ENCODE peak calls at places on chromosome 12, in five cellular contexts. J is K562, F is fibroblast of lung, L is dorsolateral prefrontal cortex, G is body of pancreas. A is an unnamed sample.

GRCh38 chr12:81992461-81992860 is 233.3 kb upstream of the PPFIA2 start:
- DNase-seq in J (no peak), F (no peak), L (no peak), G (no peak), A (peak)

GRCh38 chr12:8452976-8453616 is 2.7 kb upstream of the CLEC6A start:
- DNase-seq in J (no peak), F (no peak), L (no peak), G (no peak), A (peak)

GRCh38 chr12:110135012-110135411 is 10.9 kb downstream of the IFT81 start:
- DNase-seq in J (peak), F (peak), L (no peak), G (no peak), A (no peak)

GRCh38 chr12:1698638-1699214 is 7.9 kb downstream of the ADIPOR2 start:
- DNase-seq in J (no peak), F (peak), L (no peak), G (no peak), A (no peak)

GRCh38 chr12:12705833-12706520 is 10.0 kb upstream of the GPR19 start:
- DNase-seq in J (no peak), F (no peak), L (no peak), G (no peak), A (no peak)

GRCh38 chr12:82688035-82688501 is 1.4 kb downstream of the TMTC2 start:
- DNase-seq in J (no peak), F (peak), L (no peak), G (no peak), A (no peak)

GRCh38 chr12:105906545-105906944 is 232.2 kb downstream of the NUAK1 start:
- DNase-seq in J (no peak), F (no peak), L (no peak), G (no peak), A (no peak)

GRCh38 chr12:49979061-49979586 is 6.4 kb downstream of the AQP6 start:
- DNase-seq in J (no peak), F (no peak), L (peak), G (no peak), A (peak)

GRCh38 chr12:9640024-9640423 is 29.5 kb upstream of the CLEC2D start:
- DNase-seq in J (no peak), F (no peak), L (no peak), G (no peak), A (no peak)

GRCh38 chr12:22700126-22700525 is 75.2 kb downstream of the ETNK1 start:
- DNase-seq in J (peak), F (no peak), L (no peak), G (no peak), A (no peak)

GRCh38 chr12:107042801-107043200 is 50.5 kb downstream of the CRY1 start:
- DNase-seq in J (no peak), F (no peak), L (no peak), G (peak), A (no peak)

GRCh38 chr12:49877066-49877465 is 26.6 kb downstream of the FAIM2 start:
- DNase-seq in J (no peak), F (no peak), L (no peak), G (no peak), A (peak)

GRCh38 chr12:79555006-79555925 is 135.5 kb downstream of the PAWR start:
- DNase-seq in J (no peak), F (peak), L (no peak), G (no peak), A (no peak)

GRCh38 chr12:46524778-46525177 is 152.2 kb upstream of the SLC38A2 start:
- DNase-seq in J (no peak), F (peak), L (no peak), G (peak), A (no peak)

GRCh38 chr12:132559652-132560420 is 50.5 kb downstream of the LRCOL1 start:
- DNase-seq in J (peak), F (peak), L (peak), G (peak), A (peak)

GRCh38 chr12:96108321-96108720 is 72.9 kb upstream of the LTA4H start:
- DNase-seq in J (no peak), F (no peak), L (no peak), G (peak), A (peak)

GRCh38 chr12:55072093-55072492 is 52.3 kb downstream of the NEUROD4 start:
- DNase-seq in J (no peak), F (peak), L (no peak), G (peak), A (peak)

GRCh38 chr12:68113644-68114043 is 45.9 kb downstream of the IFNG start:
- DNase-seq in J (peak), F (no peak), L (no peak), G (no peak), A (peak)

GRCh38 chr12:55742719-55743130 is at the start of gene GDF11:
- DNase-seq in J (peak), F (peak), L (peak), G (peak), A (peak)

GRCh38 chr12:130357241-130357640 is 19.6 kb downstream of the PIWIL1 start:
- DNase-seq in J (no peak), F (no peak), L (no peak), G (no peak), A (no peak)

GRCh38 chr12:44521702-44522101 is 354.4 kb downstream of the NELL2 start:
- DNase-seq in J (no peak), F (no peak), L (no peak), G (no peak), A (no peak)

GRCh38 chr12:92543872-92544271 is 158.9 kb upstream of the PLEKHG7 start:
- DNase-seq in J (no peak), F (no peak), L (no peak), G (peak), A (no peak)

GRCh38 chr12:115103884-115104883 is 420.2 kb upstream of the TBX3 start:
- DNase-seq in J (peak), F (peak), L (no peak), G (peak), A (no peak)

GRCh38 chr12:94180558-94181296 is 32.4 kb downstream of the PLXNC1 start:
- DNase-seq in J (no peak), F (no peak), L (no peak), G (no peak), A (no peak)

GRCh38 chr12:18589316-18589715 is 148.5 kb downstream of the PLCZ1 start:
- DNase-seq in J (no peak), F (peak), L (no peak), G (no peak), A (no peak)

GRCh38 chr12:53005215-53005985 is 856 bp upstream of the EIF4B start:
- DNase-seq in J (no peak), F (no peak), L (no peak), G (peak), A (peak)

GRCh38 chr12:81888341-81888740 is 129.2 kb upstream of the PPFIA2 start:
- DNase-seq in J (no peak), F (no peak), L (no peak), G (no peak), A (no peak)

GRCh38 chr12:130669205-130669557 is 46.9 kb downstream of the RIMBP2 start:
- DNase-seq in J (no peak), F (no peak), L (no peak), G (no peak), A (no peak)

GRCh38 chr12:92041742-92042141 is 103.9 kb downstream of the BTG1 start:
- DNase-seq in J (no peak), F (no peak), L (no peak), G (no peak), A (peak)

GRCh38 chr12:129911437-129912049 is 7.7 kb upstream of the TMEM132D start:
- DNase-seq in J (peak), F (no peak), L (peak), G (peak), A (peak)

GRCh38 chr12:93682846-93683261 is 5.7 kb downstream of the CRADD start:
- DNase-seq in J (peak), F (no peak), L (no peak), G (no peak), A (peak)

GRCh38 chr12:47947273-47947672 is 16.1 kb upstream of the TMEM106C start:
- DNase-seq in J (no peak), F (peak), L (no peak), G (no peak), A (no peak)

GRCh38 chr12:114689075-114689994 is 5.4 kb upstream of the TBX3 start:
- DNase-seq in J (no peak), F (no peak), L (no peak), G (no peak), A (peak)

GRCh38 chr12:103783744-103784664 is 57.0 kb downstream of the NT5DC3 start:
- DNase-seq in J (no peak), F (no peak), L (no peak), G (peak), A (no peak)

GRCh38 chr12:75635606-75636444 is 124.4 kb upstream of the KRR1 start:
- DNase-seq in J (peak), F (peak), L (no peak), G (no peak), A (no peak)

GRCh38 chr12:12266389-12266872 is 413 bp downstream of the LRP6 start:
- DNase-seq in J (no peak), F (peak), L (peak), G (peak), A (no peak)

DNA sequence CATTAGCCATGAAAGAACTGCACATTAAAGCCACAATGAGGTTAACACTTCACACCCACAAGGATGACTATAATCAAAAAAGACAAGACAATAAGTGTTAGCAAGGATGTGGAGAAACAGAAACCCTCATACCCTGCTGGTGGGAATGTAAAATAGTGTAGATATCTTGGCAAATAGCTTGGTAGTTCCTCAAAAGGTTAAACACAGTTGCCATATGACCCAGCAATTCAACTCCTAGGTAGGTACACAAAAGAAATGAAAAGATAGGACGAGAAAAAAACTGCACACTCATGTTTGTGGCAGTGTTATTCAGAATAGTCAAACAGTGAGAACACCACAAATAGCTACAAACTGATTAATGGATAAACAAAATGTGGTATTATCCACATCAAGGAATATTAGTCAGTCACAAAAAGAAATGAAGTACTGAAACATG is 93.5 kb downstream of the ATXN2 start:
- DNase-seq in J (no peak), F (no peak), L (no peak), G (no peak), A (no peak)
- TF ChIP-seq CTCF in J (no peak), F (no peak), L (no peak), G (no peak), A (peak)

GRCh38 chr12:39386335-39386734 is 56.6 kb downstream of the KIF21A start:
- DNase-seq in J (no peak), F (no peak), L (no peak), G (no peak), A (no peak)
- H3K27ac ChIP-seq in J (no peak), F (no peak), L (no peak), G (no peak), A (no peak)

GRCh38 chr12:88812610-88813009 is 232.3 kb upstream of the KITLG start:
- DNase-seq in J (no peak), F (no peak), L (no peak), G (no peak), A (no peak)
- H3K4me3 ChIP-seq in J (no peak), F (no peak), L (no peak), G (no peak), A (no peak)

GRCh38 chr12:118840399-118840798 is 140.9 kb upstream of the SRRM4 start:
- DNase-seq in J (peak), F (no peak), L (no peak), G (no peak), A (peak)
- TF ChIP-seq CTCF in J (peak), F (no peak), L (peak), G (no peak), A (peak)

DNA sequence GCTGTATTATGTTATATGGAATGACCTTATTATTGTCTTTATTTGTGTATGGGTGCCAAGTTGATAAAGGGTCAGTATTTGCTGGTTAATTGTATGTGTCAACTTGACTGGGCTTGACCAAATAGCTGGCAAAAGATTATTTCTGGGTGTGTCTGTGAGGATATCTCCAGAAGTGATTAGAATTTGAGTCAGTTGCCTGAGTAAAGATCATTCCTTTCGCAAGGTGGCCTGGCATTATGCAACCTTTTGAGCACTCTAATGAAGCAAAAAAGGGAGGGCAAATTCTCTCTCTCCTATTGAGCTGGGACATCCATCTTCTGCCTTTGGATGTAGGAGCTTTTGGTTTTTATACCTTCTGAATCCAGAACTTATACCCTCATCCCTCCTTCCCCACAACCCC is 82.3 kb downstream of the ATXN7L3B start:
- DNase-seq in J (no peak), F (no peak), L (no peak), G (no peak), A (no peak)
- H3K27ac ChIP-seq in J (no peak), F (no peak), L (no peak), G (no peak), A (no peak)